ENCODE peak calls at places on chromosomes 4 and X, in four cellular contexts. One of them, this sample, is unnamed.

GRCh38 chr4:99366491-99366890 is 13.9 kb upstream of the ADH1C start:
- DNase-seq in activated T-cell treated with anti-CD3 and anti-CD28 coated beads, Interleukin-2, amount 50 U/mL, for 4 hours: no peak
- DNase-seq in activated CD4-positive, alpha-beta T cell treated with anti-CD3 and anti-CD28 coated beads, Interleukin-2, amount 50 U/mL, for 48 hours: no peak
- DNase-seq in T-helper 1 cell: no peak
- DNase-seq in this sample: no peak

GRCh38 chr4:142194905-142195304 is 558.5 kb downstream of the IL15 start:
- DNase-seq in activated CD4-positive, alpha-beta T cell treated with anti-CD3 and anti-CD28 coated beads, Interleukin-2, amount 50 U/mL, for 48 hours: no peak
- DNase-seq in T-helper 1 cell: no peak
- DNase-seq in activated T-cell treated with anti-CD3 and anti-CD28 coated beads, Interleukin-2, amount 50 U/mL, for 4 hours: no peak
- DNase-seq in this sample: no peak

GRCh38 chr4:109113511-109113910 is 188.9 kb downstream of the COL25A1 start:
- DNase-seq in activated T-cell treated with anti-CD3 and anti-CD28 coated beads, Interleukin-2, amount 50 U/mL, for 4 hours: no peak
- DNase-seq in T-helper 1 cell: no peak
- DNase-seq in activated CD4-positive, alpha-beta T cell treated with anti-CD3 and anti-CD28 coated beads, Interleukin-2, amount 50 U/mL, for 48 hours: no peak
- DNase-seq in this sample: no peak

GRCh38 chr4:76738081-76738931 is 159.6 kb downstream of the SOWAHB start:
- DNase-seq in activated T-cell treated with anti-CD3 and anti-CD28 coated beads, Interleukin-2, amount 50 U/mL, for 4 hours: no peak
- DNase-seq in T-helper 1 cell: no peak
- DNase-seq in activated CD4-positive, alpha-beta T cell treated with anti-CD3 and anti-CD28 coated beads, Interleukin-2, amount 50 U/mL, for 48 hours: peak
- DNase-seq in this sample: no peak

GRCh38 chr4:121192013-121192412 is 27.9 kb upstream of the TNIP3 start:
- DNase-seq in T-helper 1 cell: no peak
- DNase-seq in activated T-cell treated with anti-CD3 and anti-CD28 coated beads, Interleukin-2, amount 50 U/mL, for 4 hours: no peak
- DNase-seq in activated CD4-positive, alpha-beta T cell treated with anti-CD3 and anti-CD28 coated beads, Interleukin-2, amount 50 U/mL, for 48 hours: no peak
- DNase-seq in this sample: no peak

GRCh38 chr4:127698789-127699200 is 31.4 kb upstream of the SLC25A31 start:
- DNase-seq in T-helper 1 cell: no peak
- DNase-seq in activated CD4-positive, alpha-beta T cell treated with anti-CD3 and anti-CD28 coated beads, Interleukin-2, amount 50 U/mL, for 48 hours: no peak
- DNase-seq in activated T-cell treated with anti-CD3 and anti-CD28 coated beads, Interleukin-2, amount 50 U/mL, for 4 hours: no peak
- DNase-seq in this sample: no peak

GRCh38 chr4:122584517-122584916 is 36.3 kb downstream of the IL21 start:
- DNase-seq in activated T-cell treated with anti-CD3 and anti-CD28 coated beads, Interleukin-2, amount 50 U/mL, for 4 hours: no peak
- DNase-seq in T-helper 1 cell: no peak
- DNase-seq in activated CD4-positive, alpha-beta T cell treated with anti-CD3 and anti-CD28 coated beads, Interleukin-2, amount 50 U/mL, for 48 hours: no peak
- DNase-seq in this sample: no peak

GRCh38 chrX:8813036-8813435 is 11.9 kb upstream of the FAM9A start:
- DNase-seq in activated T-cell treated with anti-CD3 and anti-CD28 coated beads, Interleukin-2, amount 50 U/mL, for 4 hours: no peak
- DNase-seq in T-helper 1 cell: no peak
- DNase-seq in activated CD4-positive, alpha-beta T cell treated with anti-CD3 and anti-CD28 coated beads, Interleukin-2, amount 50 U/mL, for 48 hours: no peak
- DNase-seq in this sample: no peak

GRCh38 chr4:74311696-74312313 is 3.5 kb downstream of the EPGN start:
- DNase-seq in activated CD4-positive, alpha-beta T cell treated with anti-CD3 and anti-CD28 coated beads, Interleukin-2, amount 50 U/mL, for 48 hours: no peak
- DNase-seq in T-helper 1 cell: no peak
- DNase-seq in activated T-cell treated with anti-CD3 and anti-CD28 coated beads, Interleukin-2, amount 50 U/mL, for 4 hours: no peak
- DNase-seq in this sample: no peak

GRCh38 chr4:110414590-110414989 is 61.4 kb upstream of the ENPEP start:
- DNase-seq in T-helper 1 cell: no peak
- DNase-seq in activated T-cell treated with anti-CD3 and anti-CD28 coated beads, Interleukin-2, amount 50 U/mL, for 4 hours: no peak
- DNase-seq in activated CD4-positive, alpha-beta T cell treated with anti-CD3 and anti-CD28 coated beads, Interleukin-2, amount 50 U/mL, for 48 hours: no peak
- DNase-seq in this sample: no peak

GRCh38 chrX:20527458-20528099 is 260.9 kb upstream of the RPS6KA3 start:
- DNase-seq in activated CD4-positive, alpha-beta T cell treated with anti-CD3 and anti-CD28 coated beads, Interleukin-2, amount 50 U/mL, for 48 hours: no peak
- DNase-seq in T-helper 1 cell: no peak
- DNase-seq in activated T-cell treated with anti-CD3 and anti-CD28 coated beads, Interleukin-2, amount 50 U/mL, for 4 hours: no peak
- DNase-seq in this sample: no peak

GRCh38 chr4:112199041-112199440 is 32.5 kb upstream of the AP1AR start:
- DNase-seq in activated CD4-positive, alpha-beta T cell treated with anti-CD3 and anti-CD28 coated beads, Interleukin-2, amount 50 U/mL, for 48 hours: no peak
- DNase-seq in activated T-cell treated with anti-CD3 and anti-CD28 coated beads, Interleukin-2, amount 50 U/mL, for 4 hours: no peak
- DNase-seq in T-helper 1 cell: no peak
- DNase-seq in this sample: no peak

GRCh38 chr4:53050361-53050774 is 188.3 kb downstream of the RASL11B start:
- DNase-seq in T-helper 1 cell: no peak
- DNase-seq in activated T-cell treated with anti-CD3 and anti-CD28 coated beads, Interleukin-2, amount 50 U/mL, for 4 hours: no peak
- DNase-seq in activated CD4-positive, alpha-beta T cell treated with anti-CD3 and anti-CD28 coated beads, Interleukin-2, amount 50 U/mL, for 48 hours: no peak
- DNase-seq in this sample: no peak

GRCh38 chr4:183430317-183430986 is 14.0 kb upstream of the CDKN2AIP start:
- DNase-seq in activated CD4-positive, alpha-beta T cell treated with anti-CD3 and anti-CD28 coated beads, Interleukin-2, amount 50 U/mL, for 48 hours: peak
- DNase-seq in activated T-cell treated with anti-CD3 and anti-CD28 coated beads, Interleukin-2, amount 50 U/mL, for 4 hours: no peak
- DNase-seq in T-helper 1 cell: no peak
- DNase-seq in this sample: no peak

GRCh38 chr4:83075696-83076095 is 38.8 kb downstream of the PLAC8 start:
- DNase-seq in activated CD4-positive, alpha-beta T cell treated with anti-CD3 and anti-CD28 coated beads, Interleukin-2, amount 50 U/mL, for 48 hours: no peak
- DNase-seq in activated T-cell treated with anti-CD3 and anti-CD28 coated beads, Interleukin-2, amount 50 U/mL, for 4 hours: no peak
- DNase-seq in T-helper 1 cell: no peak
- DNase-seq in this sample: no peak

GRCh38 chr4:136664988-136665387 is 867.3 kb downstream of the PCDH18 start:
- DNase-seq in activated CD4-positive, alpha-beta T cell treated with anti-CD3 and anti-CD28 coated beads, Interleukin-2, amount 50 U/mL, for 48 hours: no peak
- DNase-seq in T-helper 1 cell: no peak
- DNase-seq in activated T-cell treated with anti-CD3 and anti-CD28 coated beads, Interleukin-2, amount 50 U/mL, for 4 hours: no peak
- DNase-seq in this sample: no peak

GRCh38 chr4:137659431-137659830 is 127.1 kb upstream of the PCDH18 start:
- DNase-seq in activated T-cell treated with anti-CD3 and anti-CD28 coated beads, Interleukin-2, amount 50 U/mL, for 4 hours: no peak
- DNase-seq in T-helper 1 cell: no peak
- DNase-seq in activated CD4-positive, alpha-beta T cell treated with anti-CD3 and anti-CD28 coated beads, Interleukin-2, amount 50 U/mL, for 48 hours: no peak
- DNase-seq in this sample: no peak

GRCh38 chr4:82017680-82018079 is 356.1 kb downstream of the HNRNPD start:
- DNase-seq in T-helper 1 cell: no peak
- DNase-seq in activated CD4-positive, alpha-beta T cell treated with anti-CD3 and anti-CD28 coated beads, Interleukin-2, amount 50 U/mL, for 48 hours: no peak
- DNase-seq in activated T-cell treated with anti-CD3 and anti-CD28 coated beads, Interleukin-2, amount 50 U/mL, for 4 hours: no peak
- DNase-seq in this sample: no peak

GRCh38 chrX:119685225-119686066 is 7.5 kb downstream of the SEPTIN6 start:
- DNase-seq in activated T-cell treated with anti-CD3 and anti-CD28 coated beads, Interleukin-2, amount 50 U/mL, for 4 hours: peak
- DNase-seq in activated CD4-positive, alpha-beta T cell treated with anti-CD3 and anti-CD28 coated beads, Interleukin-2, amount 50 U/mL, for 48 hours: peak
- DNase-seq in T-helper 1 cell: peak
- DNase-seq in this sample: no peak

GRCh38 chrX:139881572-139881971 is 51.3 kb downstream of the ATP11C start:
- DNase-seq in activated T-cell treated with anti-CD3 and anti-CD28 coated beads, Interleukin-2, amount 50 U/mL, for 4 hours: no peak
- DNase-seq in T-helper 1 cell: no peak
- DNase-seq in activated CD4-positive, alpha-beta T cell treated with anti-CD3 and anti-CD28 coated beads, Interleukin-2, amount 50 U/mL, for 48 hours: no peak
- DNase-seq in this sample: no peak

GRCh38 chrX:116824785-116825184 is 362.0 kb upstream of the CT83 start:
- DNase-seq in T-helper 1 cell: no peak
- DNase-seq in activated T-cell treated with anti-CD3 and anti-CD28 coated beads, Interleukin-2, amount 50 U/mL, for 4 hours: no peak
- DNase-seq in activated CD4-positive, alpha-beta T cell treated with anti-CD3 and anti-CD28 coated beads, Interleukin-2, amount 50 U/mL, for 48 hours: no peak
- DNase-seq in this sample: no peak